ENCODE peak calls at places on chromosomes 5 and 9, in seven cellular contexts. P, J, Z, Q, N, E and C are unnamed samples.

GRCh38 chr5:36759117-36759516 is 117.5 kb upstream of the NIPBL start:
- DNase-seq in E (no peak), N (no peak), P (no peak), Q (no peak), J (no peak), Z (no peak), C (no peak)

GRCh38 chr9:94918038-94918753 is 191.7 kb downstream of the AOPEP start:
- DNase-seq in P (no peak), Q (no peak), J (no peak), N (no peak), Z (no peak), E (no peak), C (no peak)

GRCh38 chr5:94968507-94969095 is 316.3 kb downstream of the MCTP1 start:
- DNase-seq in P (peak), Q (no peak), J (peak), N (peak), Z (peak), E (peak), C (peak)

GRCh38 chr5:107517185-107517868 is 153.4 kb downstream of the EFNA5 start:
- DNase-seq in Z (no peak), P (no peak), J (no peak), Q (no peak), E (no peak), N (no peak), C (peak)

GRCh38 chr9:21919377-21920362 is 74.5 kb downstream of the CDKN2A start:
- DNase-seq in Q (peak), N (no peak), J (peak), Z (peak), E (peak), P (peak), C (peak)

GRCh38 chr5:178271231-178271630 is 38.6 kb upstream of the PHYKPL start:
- DNase-seq in E (no peak), Z (no peak), Q (no peak), J (no peak), P (no peak), N (no peak), C (no peak)

GRCh38 chr5:154646841-154647759 is 108.1 kb upstream of the LARP1 start:
- DNase-seq in J (peak), Q (peak), Z (peak), E (peak), P (peak), N (no peak), C (peak)

GRCh38 chr5:115542651-115543364 is 1.8 kb downstream of the FEM1C start:
- DNase-seq in Q (no peak), Z (peak), E (no peak), P (no peak), N (no peak), J (peak), C (no peak)

GRCh38 chr9:87342743-87343142 is 154.9 kb upstream of the DAPK1 start:
- DNase-seq in N (no peak), E (no peak), Q (no peak), Z (no peak), P (no peak), J (peak), C (no peak)

GRCh38 chr5:141713616-141714309 is 31.7 kb upstream of the ARAP3 start:
- DNase-seq in J (peak), Z (peak), Q (no peak), P (no peak), N (no peak), E (peak), C (peak)

GRCh38 chr9:132769895-132770774 is 99.9 kb downstream of the GTF3C4 start:
- DNase-seq in E (peak), P (peak), J (peak), Z (peak), N (peak), Q (peak), C (peak)

GRCh38 chr5:109611505-109611904 is 78.2 kb upstream of the MAN2A1 start:
- DNase-seq in Z (no peak), P (no peak), E (no peak), J (no peak), Q (no peak), N (no peak), C (no peak)

GRCh38 chr5:165138261-165138660 is 1632.8 kb downstream of the MAT2B start:
- DNase-seq in Z (no peak), N (peak), J (no peak), P (no peak), E (peak), Q (no peak), C (no peak)

GRCh38 chr5:95113489-95113888 is 171.4 kb downstream of the MCTP1 start:
- DNase-seq in P (peak), E (peak), Q (no peak), J (peak), Z (no peak), N (no peak), C (peak)

GRCh38 chr5:64437496-64437895 is 68.3 kb upstream of the RGS7BP start:
- DNase-seq in E (peak), Z (no peak), N (no peak), P (no peak), J (no peak), Q (no peak), C (no peak)

GRCh38 chr9:71937070-71937625 is 25.7 kb downstream of the C9orf85 start:
- DNase-seq in N (no peak), E (no peak), J (no peak), Q (no peak), Z (no peak), P (no peak), C (peak)

GRCh38 chr9:87766697-87767096 is 40.8 kb downstream of the CTSL start:
- DNase-seq in P (no peak), J (no peak), N (no peak), Q (no peak), E (no peak), Z (no peak), C (peak)

GRCh38 chr5:142313693-142314092 is 11.1 kb downstream of the SPRY4 start:
- DNase-seq in J (peak), Q (no peak), P (no peak), E (no peak), N (no peak), Z (peak), C (no peak)

GRCh38 chr9:27765266-27765665 is 192.0 kb upstream of the C9orf72 start:
- DNase-seq in Z (no peak), N (no peak), E (peak), J (no peak), P (no peak), Q (no peak), C (peak)

GRCh38 chr5:117945261-117945660 is 1043.1 kb downstream of the DTWD2 start:
- DNase-seq in N (no peak), Q (no peak), P (no peak), E (no peak), Z (no peak), J (no peak), C (no peak)

GRCh38 chr9:26062172-26062571 is 383.9 kb upstream of the TUSC1 start:
- DNase-seq in Z (peak), Q (no peak), P (no peak), J (no peak), N (no peak), E (peak), C (no peak)
- H3K9ac ChIP-seq in Z (no peak), Q (no peak), P (no peak), J (no peak), N (no peak), E (no peak), C (no peak)

GRCh38 chr5:98490348-98490747 is 283.1 kb upstream of the RGMB start:
- DNase-seq in N (no peak), Z (no peak), J (no peak), E (no peak), Q (no peak), P (no peak), C (no peak)

GRCh38 chr5:98498028-98498427 is 275.4 kb upstream of the RGMB start:
- DNase-seq in E (no peak), P (no peak), Q (no peak), N (no peak), J (no peak), Z (no peak), C (no peak)

GRCh38 chr5:98489021-98489420 is 284.4 kb upstream of the RGMB start:
- DNase-seq in Q (no peak), E (no peak), Z (no peak), P (no peak), N (no peak), J (no peak), C (no peak)

GRCh38 chr5:98497391-98497790 is 276.1 kb upstream of the RGMB start:
- DNase-seq in J (no peak), N (no peak), P (no peak), Z (peak), Q (no peak), E (peak), C (no peak)

GRCh38 chr5:98492258-98492657 is 281.2 kb upstream of the RGMB start:
- DNase-seq in Q (no peak), E (no peak), P (no peak), Z (peak), N (no peak), J (no peak), C (peak)
- H3K9ac ChIP-seq in Q (no peak), E (no peak), P (no peak), Z (no peak), N (no peak), J (no peak), C (no peak)

GRCh38 chr9:127720031-127720864 is 4.4 kb downstream of the TTC16 start:
- DNase-seq in E (no peak), Q (no peak), N (no peak), P (no peak), J (no peak), Z (no peak), C (no peak)
- H3K9ac ChIP-seq in E (no peak), Q (no peak), N (peak), P (no peak), J (no peak), Z (no peak), C (no peak)

GRCh38 chr5:158820891-158821290 is 278.8 kb downstream of the EBF1 start:
- DNase-seq in Z (no peak), Q (no peak), J (no peak), P (no peak), E (no peak), N (no peak), C (no peak)
- H3K9ac ChIP-seq in Z (no peak), Q (no peak), J (no peak), P (no peak), E (no peak), N (no peak), C (peak)

GRCh38 chr5:116685931-116686330 is 111.3 kb upstream of the SEMA6A start:
- DNase-seq in P (no peak), Z (no peak), N (no peak), E (no peak), J (no peak), Q (no peak), C (no peak)
- H3K9ac ChIP-seq in P (no peak), Z (no peak), N (no peak), E (no peak), J (no peak), Q (no peak), C (no peak)

GRCh38 chr5:40385544-40385943 is 294.2 kb upstream of the PTGER4 start:
- DNase-seq in Q (no peak), Z (no peak), E (peak), N (no peak), P (peak), J (no peak), C (peak)
- H3K9ac ChIP-seq in Q (no peak), Z (no peak), E (no peak), N (no peak), P (no peak), J (no peak), C (no peak)

DNA sequence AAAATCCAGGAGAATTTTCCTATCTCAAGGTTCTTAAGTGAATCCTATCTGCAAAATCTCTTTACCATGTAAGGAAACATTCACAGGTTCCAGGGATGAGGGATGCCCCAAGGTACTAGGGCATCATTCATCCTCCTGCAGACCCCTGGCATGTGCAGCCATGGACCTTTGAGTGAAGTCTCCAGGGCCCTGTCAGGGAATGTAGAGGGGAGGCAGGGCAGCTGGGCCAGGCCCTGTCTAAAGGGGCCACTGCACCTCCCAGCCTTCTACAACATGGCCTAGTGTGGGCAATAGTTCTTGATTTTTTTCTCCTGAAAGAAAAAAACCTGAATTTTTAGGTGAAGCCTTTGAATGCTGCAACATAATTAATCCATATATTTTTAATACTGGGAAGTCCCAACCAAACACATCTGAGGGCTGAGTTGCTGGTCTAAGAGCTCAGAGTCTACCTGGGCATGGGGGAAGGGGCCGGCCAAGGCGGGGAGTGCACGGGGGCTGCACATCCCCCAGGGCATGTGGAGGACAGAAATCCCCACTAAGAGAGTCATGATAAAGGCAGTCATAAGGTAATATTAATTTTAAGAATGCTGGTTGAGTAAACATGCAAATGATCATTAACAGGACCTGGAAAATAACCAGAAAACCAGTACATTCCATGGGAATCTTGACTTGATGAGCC is 63.1 kb downstream of the SEMA4D start:
- DNase-seq in N (no peak), J (no peak), E (no peak), P (no peak), Q (no peak), Z (no peak), C (no peak)
- H3K9ac ChIP-seq in N (no peak), J (no peak), E (no peak), P (no peak), Q (no peak), Z (no peak), C (no peak)

GRCh38 chr5:151449836-151450235 is 2.4 kb downstream of the SLC36A1 start:
- DNase-seq in P (no peak), J (no peak), E (no peak), Q (no peak), N (no peak), Z (no peak), C (no peak)
- H3K9ac ChIP-seq in P (no peak), J (no peak), E (no peak), Q (no peak), N (no peak), Z (no peak), C (no peak)

DNA sequence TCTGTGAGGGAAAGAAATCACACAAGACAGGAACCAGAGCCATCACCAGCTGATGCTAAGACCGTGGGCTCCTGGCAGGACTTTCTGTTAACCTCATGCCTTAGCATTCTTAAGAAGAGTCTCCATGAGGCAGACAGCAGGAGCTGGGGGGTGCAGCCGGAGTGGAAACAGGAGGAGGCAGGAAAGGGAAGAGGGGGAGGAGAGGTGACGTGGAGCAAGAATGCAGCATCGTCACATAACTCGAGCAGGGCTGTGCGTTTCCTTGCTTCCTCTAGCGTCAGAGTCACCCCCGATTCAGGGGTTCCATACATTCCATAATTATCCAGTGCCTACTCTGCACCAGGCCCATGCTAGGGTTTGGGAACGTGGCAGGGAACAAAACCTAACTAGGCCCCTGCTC is 53.7 kb downstream of the ERGIC1 start:
- DNase-seq in J (peak), E (peak), N (no peak), Z (peak), P (peak), Q (no peak), C (no peak)
- H3K9ac ChIP-seq in J (peak), E (peak), N (no peak), Z (peak), P (peak), Q (no peak), C (no peak)

DNA sequence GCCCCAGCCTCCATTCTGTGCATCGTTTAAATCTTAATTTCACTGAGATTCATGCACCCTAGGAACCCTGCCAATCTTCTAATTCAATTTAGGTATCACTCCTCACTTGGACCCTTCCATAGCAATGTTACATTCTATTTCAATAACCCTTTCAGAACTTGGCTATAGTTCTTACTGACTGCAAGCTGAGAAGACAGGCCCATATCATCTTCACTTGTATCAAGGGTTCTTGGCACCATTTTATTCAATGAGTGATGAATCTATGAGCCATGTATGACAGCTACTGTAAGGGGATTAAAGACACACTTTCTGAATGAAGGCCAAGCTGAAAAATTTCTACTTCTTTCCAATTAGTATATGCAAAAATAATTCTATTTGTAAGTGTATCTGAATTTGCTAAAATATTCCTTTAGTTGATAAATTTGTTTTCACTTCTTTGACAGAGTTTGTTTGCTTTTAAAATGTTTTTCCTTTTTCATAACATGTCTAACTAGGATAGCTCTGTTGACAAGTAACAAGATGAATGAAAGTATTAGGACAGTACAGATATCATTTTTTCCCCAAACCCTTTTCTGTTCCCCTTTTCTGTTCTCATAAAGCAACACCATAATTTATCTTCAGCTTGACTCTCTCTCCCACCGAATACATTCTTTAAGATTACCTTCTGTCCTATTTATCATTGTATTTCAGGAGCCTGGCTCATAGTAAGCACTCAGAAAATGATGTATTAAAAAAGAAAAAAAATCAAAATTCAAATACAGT is 9.6 kb downstream of the ITGA2 start:
- DNase-seq in Q (no peak), Z (no peak), J (no peak), N (no peak), P (no peak), E (no peak), C (no peak)
- H3K9ac ChIP-seq in Q (no peak), Z (no peak), J (no peak), N (no peak), P (no peak), E (no peak), C (no peak)